ENCODE peak calls at places on chromosomes 5 and 9, in seven cellular contexts. U is IMR-90, C is H1, J is Panc1, S is HFF-Myc, O is lower leg skin, T is tibial artery. I is an unnamed sample.
A peak's percentile ranks its signal among the peaks of the same experiment; 100 is the strongest.

GRCh38 chr9:13810510-13810909 is 503.4 kb downstream of the NFIB start:
- DNase-seq in U (no peak), C (no peak), J (no peak), S (no peak), O (no peak), T (no peak), I (no peak)

GRCh38 chr5:172805018-172805683 is 28.9 kb upstream of the ERGIC1 start:
- DNase-seq in U (no peak), C (no peak), J (no peak), S (no peak), O (no peak), T (no peak), I (no peak)

GRCh38 chr5:1007221-1007680 is 1.4 kb upstream of the NKD2 start:
- DNase-seq in U (no peak), C (peak; percentile 44), J (no peak), S (no peak), O (no peak), T (peak; percentile 14), I (no peak)

GRCh38 chr5:42274913-42275312 is 148.3 kb upstream of the GHR start:
- DNase-seq in U (no peak), C (no peak), J (no peak), S (no peak), O (no peak), T (no peak), I (peak; percentile 2)

GRCh38 chr5:88377705-88378656 is 109.3 kb upstream of the TMEM161B start:
- DNase-seq in U (no peak), C (no peak), J (no peak), S (no peak), O (no peak), T (no peak), I (no peak)

GRCh38 chr9:88583901-88584596 is 49.1 kb downstream of the NXNL2 start:
- DNase-seq in U (peak; percentile 85), C (no peak), J (no peak), S (no peak), O (no peak), T (no peak), I (peak; percentile 55)

GRCh38 chr5:57434227-57434640 is 48.4 kb downstream of the ACTBL2 start:
- DNase-seq in U (no peak), C (no peak), J (no peak), S (no peak), O (no peak), T (no peak), I (no peak)

GRCh38 chr5:56476487-56476856 is 243.3 kb upstream of the ANKRD55 start:
- DNase-seq in U (no peak), C (no peak), J (no peak), S (no peak), O (no peak), T (no peak), I (no peak)

GRCh38 chr5:763397-763796 is 21.1 kb downstream of the ZDHHC11B start:
- DNase-seq in U (no peak), C (no peak), J (no peak), S (no peak), O (no peak), T (no peak), I (no peak)

GRCh38 chr9:136218673-136219072 is 13.7 kb upstream of the LHX3 start:
- DNase-seq in U (no peak), C (no peak), J (no peak), S (no peak), O (no peak), T (no peak), I (no peak)

GRCh38 chr5:1136814-1137213 is 25.0 kb upstream of the SLC12A7 start:
- DNase-seq in U (no peak), C (no peak), J (no peak), S (no peak), O (no peak), T (no peak), I (no peak)

GRCh38 chr5:173717959-173718358 is 101.5 kb upstream of the BOD1 start:
- DNase-seq in U (no peak), C (no peak), J (no peak), S (no peak), O (no peak), T (no peak), I (no peak)

GRCh38 chr9:100411472-100412270 is 15.3 kb upstream of the MSANTD3 start:
- DNase-seq in U (peak; percentile 85), C (peak; percentile 85), J (peak; percentile 60), S (peak; percentile 84), O (peak; percentile 84), T (peak; percentile 84), I (peak; percentile 93)

GRCh38 chr5:127988149-127988755 is 95.3 kb upstream of the SLC12A2 start:
- DNase-seq in U (peak; percentile 96), C (no peak), J (peak; percentile 73), S (peak; percentile 96), O (no peak), T (no peak), I (peak; percentile 89)

GRCh38 chr5:122236270-122236669 is 75.8 kb upstream of the SNCAIP start:
- DNase-seq in U (peak; percentile 6), C (no peak), J (no peak), S (no peak), O (no peak), T (no peak), I (peak; percentile 70)

GRCh38 chr9:80175286-80175906 is 603.6 kb downstream of the TLE4 start:
- DNase-seq in U (peak; percentile 64), C (no peak), J (no peak), S (no peak), O (no peak), T (no peak), I (peak; percentile 55)

GRCh38 chr9:5500441-5501235 is 9.7 kb upstream of the PDCD1LG2 start:
- DNase-seq in U (peak; percentile 21), C (no peak), J (no peak), S (no peak), O (peak; percentile 41), T (no peak), I (no peak)

GRCh38 chr5:43041131-43041668 is 1.1 kb upstream of the ANXA2R start:
- DNase-seq in U (no peak), C (no peak), J (no peak), S (no peak), O (no peak), T (no peak), I (no peak)

GRCh38 chr5:53319306-53319705 is 161.1 kb upstream of the FST start:
- DNase-seq in U (no peak), C (no peak), J (no peak), S (no peak), O (peak; percentile 35), T (no peak), I (peak; percentile 98)

GRCh38 chr9:137579259-137579604 is 507 bp upstream of the DPH7 start:
- DNase-seq in U (no peak), C (no peak), J (no peak), S (no peak), O (no peak), T (no peak), I (no peak)
- TF ChIP-seq CTCF in U (no peak), C (no peak), J (no peak), S (no peak), O (no peak), T (no peak), I (no peak)

GRCh38 chr5:132876020-132876759 is 2.7 kb downstream of the LEAP2 start:
- DNase-seq in U (peak; percentile 69), C (no peak), J (no peak), S (no peak), O (no peak), T (no peak), I (peak; percentile 46)

GRCh38 chr5:132872788-132873118 is 715 bp upstream of the LEAP2 start:
- DNase-seq in U (no peak), C (no peak), J (no peak), S (no peak), O (no peak), T (no peak), I (no peak)

GRCh38 chr5:132873119-132873929 is at the start of gene LEAP2:
- DNase-seq in U (peak; percentile 39), C (no peak), J (no peak), S (no peak), O (no peak), T (no peak), I (no peak)

GRCh38 chr5:132871885-132872284 is 1.6 kb upstream of the LEAP2 start:
- DNase-seq in U (no peak), C (no peak), J (no peak), S (no peak), O (no peak), T (no peak), I (no peak)

DNA sequence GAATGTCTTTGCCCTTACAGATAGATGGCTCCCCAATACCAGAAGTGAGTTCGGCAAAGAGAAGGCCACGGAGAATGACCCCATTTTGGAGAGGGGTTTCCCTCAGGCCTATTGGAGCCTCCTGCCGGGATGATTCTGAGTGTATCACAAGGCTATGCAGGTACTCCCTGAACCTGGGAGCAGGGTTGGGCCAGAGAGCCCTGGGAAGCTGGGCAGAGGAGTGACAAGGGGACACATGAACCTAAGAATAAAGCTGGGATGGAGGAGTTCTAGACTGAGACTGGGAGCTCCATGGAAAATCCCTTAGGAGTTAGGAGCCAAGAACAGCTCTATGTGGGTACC is 433 bp downstream of the LEAP2 start:
- DNase-seq in U (no peak), C (no peak), J (no peak), S (no peak), O (no peak), T (no peak), I (no peak)
- H3K4me3 ChIP-seq in U (no peak overlapping the region), C (no peak overlapping the region), J (no peak overlapping the region), S (no peak overlapping the region), O (no peak overlapping the region), T (no peak overlapping the region), I (no peak overlapping the region)

GRCh38 chr9:105024529-105024928 is 96.6 kb upstream of the ABCA1 start:
- DNase-seq in U (no peak), C (no peak), J (no peak), S (no peak), O (no peak), T (no peak), I (no peak)
- TF ChIP-seq CTCF in U (no peak), C (no peak), J (no peak), S (no peak), O (no peak), T (no peak), I (no peak)

DNA sequence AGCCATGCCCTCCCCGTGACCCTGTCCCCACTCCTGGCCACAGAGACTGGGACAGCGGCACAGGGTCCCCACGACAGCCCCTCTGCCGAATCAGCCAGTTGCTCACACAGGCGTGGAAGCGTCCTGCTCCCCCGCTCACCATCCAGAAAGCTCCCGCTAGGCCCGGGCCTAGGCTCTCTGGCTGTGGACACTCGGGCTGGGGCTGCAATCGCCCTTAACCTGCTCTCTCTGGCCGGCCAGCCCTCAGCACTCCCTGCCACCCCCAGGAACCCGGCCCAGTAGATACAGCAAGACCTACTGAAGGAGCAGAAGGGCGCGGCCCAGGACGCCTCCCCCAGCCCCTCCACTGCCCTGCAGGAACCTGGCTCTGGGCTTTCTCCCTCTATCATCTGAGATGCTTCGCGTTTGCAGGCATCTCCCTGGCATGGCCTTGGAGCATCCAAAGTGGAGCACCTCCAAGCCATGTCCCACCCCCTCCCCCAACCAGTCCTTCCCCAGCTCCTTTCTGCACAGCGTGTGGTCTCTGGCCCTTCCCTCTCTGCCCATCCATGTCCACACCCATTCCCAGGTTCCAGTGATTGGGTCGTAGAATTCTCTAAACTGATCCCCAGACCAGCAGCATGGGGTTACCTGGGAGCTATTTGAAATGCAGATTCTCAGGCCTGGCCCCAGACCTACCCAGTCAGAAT is 113.7 kb upstream of the LMX1B start:
- DNase-seq in U (no peak), C (peak; percentile 77), J (no peak), S (no peak), O (no peak), T (no peak), I (no peak)
- H3K4me3 ChIP-seq in U (peak overlapping the region; percentile 74), C (peak overlapping the region; percentile 44), J (peak overlapping the region; percentile 37), S (peak overlapping the region; percentile 34), O (no peak overlapping the region), T (peak overlapping the region; percentile 43), I (peak overlapping the region; percentile 34)

I was measured in epithelial cell of esophagus.